ENCODE peak calls at places on chromosome 16, in ten cellular contexts. K is gastrocnemius medialis, E is K562, I is body of pancreas, R is heart left ventricle, Y is A549, V is IMR-90, D is HepG2, M is upper lobe of left lung, X is HCT116. J is an unnamed sample.

GRCh38 chr16:48003226-48003907 is 152.4 kb downstream of the ABCC12 start:
- ATAC-seq in D (no peak), I (no peak), E (no peak), Y (no peak), X (peak), V (no peak), K (no peak), M (no peak), R (no peak), J (no peak)

GRCh38 chr16:491225-491919 is 36.1 kb upstream of the CAPN15 start:
- ATAC-seq in X (no peak), E (peak), R (no peak), K (no peak), V (peak), D (no peak), Y (no peak), I (no peak), M (no peak), J (no peak)

GRCh38 chr16:70391881-70392481 is 45.3 kb downstream of the DDX19A start:
- ATAC-seq in X (peak), D (no peak), E (no peak), M (no peak), I (no peak), K (peak), V (peak), R (peak), Y (peak), J (peak)

GRCh38 chr16:28168991-28169554 is 42.7 kb downstream of the XPO6 start:
- ATAC-seq in Y (no peak), I (no peak), K (no peak), M (peak), V (no peak), R (no peak), D (no peak), X (no peak), E (no peak), J (no peak)

GRCh38 chr16:27759947-27760844 is 210.3 kb downstream of the KATNIP start:
- ATAC-seq in M (no peak), K (no peak), V (no peak), Y (no peak), E (peak), I (no peak), R (no peak), D (no peak), X (no peak), J (no peak)

GRCh38 chr16:28931801-28932225 is at the start of gene CD19:
- ATAC-seq in R (no peak), Y (no peak), X (no peak), E (no peak), M (no peak), D (no peak), V (no peak), K (no peak), I (no peak), J (no peak)

GRCh38 chr16:89910717-89911354 is 7.8 kb upstream of the MC1R start:
- ATAC-seq in K (no peak), D (no peak), E (no peak), M (peak), R (peak), I (no peak), V (peak), X (peak), Y (peak), J (peak)

GRCh38 chr16:3950343-3951193 is 70.1 kb upstream of the CREBBP start:
- ATAC-seq in Y (peak), I (peak), E (peak), R (peak), M (peak), V (peak), D (no peak), K (peak), X (no peak), J (peak)

GRCh38 chr16:79430129-79430789 is 170.3 kb downstream of the MAF start:
- ATAC-seq in V (no peak), R (no peak), K (no peak), I (no peak), X (no peak), M (no peak), E (no peak), Y (no peak), D (no peak), J (no peak)

GRCh38 chr16:19438739-19439138 is 21.1 kb downstream of the TMC5 start:
- ATAC-seq in D (no peak), M (no peak), E (no peak), R (no peak), I (no peak), Y (no peak), K (no peak), V (no peak), X (no peak), J (no peak)

GRCh38 chr16:81493755-81494433 is 49.3 kb downstream of the CMIP start:
- ATAC-seq in E (peak), K (peak), X (peak), M (no peak), D (peak), I (peak), V (peak), R (peak), Y (peak), J (peak)

GRCh38 chr16:47504599-47504998 is 43.5 kb downstream of the PHKB start:
- ATAC-seq in K (no peak), X (no peak), V (no peak), D (no peak), R (no peak), M (no peak), Y (no peak), E (no peak), I (no peak), J (no peak)

GRCh38 chr16:80974649-80975376 is 31.9 kb downstream of the CMC2 start:
- ATAC-seq in I (peak), K (no peak), E (peak), M (no peak), D (peak), X (peak), V (no peak), R (peak), Y (peak), J (no peak)

GRCh38 chr16:87582221-87582965 is 19.9 kb upstream of the JPH3 start:
- ATAC-seq in M (peak), K (peak), X (peak), V (peak), D (peak), R (peak), I (peak), E (no peak), Y (peak), J (peak)

GRCh38 chr16:71687853-71688252 is 36.6 kb downstream of the PHLPP2 start:
- ATAC-seq in V (no peak), I (no peak), R (no peak), E (no peak), K (no peak), M (no peak), X (no peak), D (no peak), Y (peak), J (no peak)

GRCh38 chr16:52837251-52837650 is 215.4 kb downstream of the CHD9NB start:
- ATAC-seq in R (no peak), M (no peak), I (no peak), D (no peak), K (no peak), E (no peak), X (no peak), V (no peak), Y (no peak), J (no peak)

GRCh38 chr16:1536601-1537000 is 3.1 kb downstream of the TMEM204 start:
- ATAC-seq in X (no peak), R (no peak), E (no peak), I (no peak), Y (no peak), D (no peak), K (no peak), V (no peak), M (no peak), J (no peak)

GRCh38 chr16:69402448-69402847 is 16.6 kb upstream of the TERF2 start:
- ATAC-seq in Y (no peak), X (no peak), D (no peak), I (no peak), E (no peak), M (no peak), V (no peak), K (no peak), R (no peak), J (no peak)

GRCh38 chr16:3792472-3793012 is 75.2 kb upstream of the TRAP1 start:
- ATAC-seq in X (no peak), K (no peak), E (no peak), Y (no peak), D (no peak), V (no peak), I (no peak), R (peak), M (peak), J (no peak)

GRCh38 chr16:1474471-1474795 is 395 bp downstream of the CLCN7 start:
- ATAC-seq in Y (no peak), K (no peak), M (no peak), R (no peak), E (peak), D (peak), X (no peak), I (no peak), V (peak), J (peak)

GRCh38 chr16:1244881-1245280 is 4.4 kb downstream of the TPSAB1 start:
- ATAC-seq in Y (no peak), V (no peak), I (no peak), D (no peak), M (no peak), X (no peak), R (no peak), E (no peak), K (no peak), J (no peak)

GRCh38 chr16:49663081-49664057 is 192.5 kb downstream of the ZNF423 start:
- ATAC-seq in K (no peak), R (peak), Y (peak), X (no peak), D (no peak), M (no peak), E (no peak), I (no peak), V (no peak), J (peak)

GRCh38 chr16:84673203-84673535 is 24.9 kb downstream of the KLHL36 start:
- ATAC-seq in M (no peak), D (peak), E (no peak), X (no peak), Y (no peak), K (peak), R (no peak), V (no peak), I (no peak), J (no peak)

GRCh38 chr16:54927125-54928015 is 3.3 kb upstream of the IRX5 start:
- ATAC-seq in X (no peak), V (no peak), Y (no peak), E (no peak), I (no peak), R (no peak), D (no peak), M (no peak), K (no peak), J (no peak)
- H3K27ac ChIP-seq in X (no peak), V (no peak), Y (peak), E (peak), I (no peak), R (peak), D (no peak), M (peak), K (peak), J (no peak)

GRCh38 chr16:57023541-57024249 is 34.3 kb downstream of the NLRC5 start:
- ATAC-seq in X (no peak), M (no peak), I (no peak), E (no peak), Y (no peak), K (no peak), D (no peak), R (no peak), V (no peak), J (no peak)
- H3K4me3 ChIP-seq in X (no peak), M (no peak), I (no peak), E (no peak), Y (no peak), K (no peak), D (no peak), R (no peak), V (no peak), J (no peak)

DNA sequence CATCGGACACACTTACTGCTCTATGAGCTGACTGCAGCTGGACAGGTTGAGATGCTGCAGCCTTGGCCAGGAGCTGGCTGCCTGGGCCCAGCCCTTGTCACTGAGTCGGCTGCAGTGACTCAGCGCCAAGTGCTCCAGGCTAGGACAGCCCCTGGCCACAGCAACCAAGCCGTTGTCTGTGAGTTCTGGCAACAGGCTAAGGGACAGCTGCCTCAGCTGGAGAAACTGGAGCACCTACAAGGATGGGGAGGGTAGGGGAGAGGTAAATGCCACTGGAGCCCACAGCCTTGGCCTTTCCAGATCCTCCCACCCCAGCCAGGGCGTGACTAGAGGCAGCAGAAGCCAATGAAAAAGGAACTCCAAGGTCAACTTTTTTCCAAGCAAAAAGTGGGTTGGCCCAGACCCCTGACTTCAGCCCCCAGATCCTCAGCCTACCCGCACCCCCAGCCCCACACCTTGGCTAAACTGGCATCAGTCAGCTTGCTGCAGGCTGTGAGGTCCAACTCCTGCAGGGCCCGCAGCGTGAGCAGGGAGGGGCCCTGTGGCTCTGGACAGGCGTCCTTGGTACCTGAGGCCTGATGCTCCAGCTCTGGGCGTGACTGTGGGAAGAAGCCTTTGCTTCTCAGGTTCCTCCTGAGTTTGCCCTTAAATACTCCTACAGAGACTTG is 9.1 kb downstream of the ELMO3 start:
- ATAC-seq in R (no peak), V (peak), M (no peak), E (peak), X (peak), I (no peak), Y (peak), D (peak), K (peak), J (no peak)
- TF ChIP-seq POLR2A in R (no peak), V (no peak), M (no peak), E (no peak), X (no peak), I (no peak), Y (no peak), D (peak), K (no peak), J (peak)

GRCh38 chr16:14529010-14529669 is 100.9 kb downstream of the PARN start:
- ATAC-seq in E (peak), X (peak), M (peak), K (peak), Y (peak), R (peak), V (peak), D (peak), I (peak), J (peak)
- H3K27ac ChIP-seq in E (peak), X (peak), M (no peak), K (peak), Y (peak), R (peak), V (peak), D (peak), I (peak), J (peak)

GRCh38 chr16:57626420-57627170 is 1.8 kb upstream of the ADGRG1 start:
- ATAC-seq in Y (no peak), D (no peak), I (no peak), X (no peak), V (no peak), M (no peak), E (no peak), K (no peak), R (no peak), J (no peak)

GRCh38 chr16:57627184-57627871 is 1.1 kb upstream of the ADGRG1 start:
- ATAC-seq in I (no peak), Y (peak), X (peak), V (peak), R (peak), D (peak), E (no peak), M (no peak), K (peak), J (no peak)

GRCh38 chr16:57629516-57630401 is 1.3 kb downstream of the ADGRG1 start:
- ATAC-seq in M (no peak), E (no peak), Y (no peak), D (no peak), I (no peak), K (no peak), V (no peak), R (no peak), X (no peak), J (no peak)

GRCh38 chr16:57628782-57629181 is 352 bp downstream of the ADGRG1 start:
- ATAC-seq in M (no peak), I (no peak), Y (no peak), D (no peak), K (no peak), V (no peak), X (no peak), E (no peak), R (no peak), J (no peak)

GRCh38 chr16:57628008-57628781 is at the start of gene ADGRG1:
- ATAC-seq in Y (peak), I (peak), E (peak), R (peak), K (peak), V (peak), X (peak), D (peak), M (peak), J (peak)
- H3K4me3 ChIP-seq in Y (peak), I (no peak), E (no peak), R (peak), K (peak), V (peak), X (peak), D (no peak), M (peak), J (no peak)

GRCh38 chr16:88601313-88602036 is 31.3 kb downstream of the ZC3H18 start:
- ATAC-seq in V (no peak), R (no peak), X (no peak), M (peak), D (no peak), I (no peak), K (no peak), Y (no peak), E (no peak), J (no peak)
- TF ChIP-seq POLR2A in V (no peak), R (no peak), X (no peak), M (no peak), D (no peak), I (no peak), K (no peak), Y (no peak), E (no peak), J (no peak)

GRCh38 chr16:10296956-10297340 is 88.9 kb upstream of the ATF7IP2 start:
- ATAC-seq in I (no peak), M (no peak), X (no peak), E (no peak), R (no peak), Y (no peak), V (no peak), K (no peak), D (peak), J (no peak)
- H3K27ac ChIP-seq in I (no peak), M (no peak), X (no peak), E (no peak), R (no peak), Y (no peak), V (no peak), K (no peak), D (peak), J (no peak)

J was measured in gastroesophageal sphincter.